ENCODE peak calls at places on chromosomes 7 and 10, in nine cellular contexts. N is GM18507; Z is NCI-H446; B is neural crest cell; X is HuH-7; E is activated CD4-positive, CD25-positive, alpha-beta regulatory T cell treated with anti-CD3 and anti-CD28 coated beads, Interleukin-2, amount 50 U/mL, for 16 hours; G is Panc1; S is foreskin fibroblast; D is Calu3. F is an unnamed sample.

GRCh38 chr10:22557321-22557720 is 157.1 kb downstream of the PIP4K2A start:
- DNase-seq in N (no peak), Z (no peak), B (no peak), X (no peak), E (no peak), G (no peak), S (no peak), D (no peak), F (no peak)

GRCh38 chr10:5094265-5095205 is at the start of gene AKR1C3:
- DNase-seq in N (no peak), Z (no peak), B (no peak), X (no peak), E (no peak), G (no peak), S (peak), D (peak), F (no peak)

GRCh38 chr10:125961743-125962142 is 65.4 kb downstream of the FANK1 start:
- DNase-seq in N (no peak), Z (no peak), B (no peak), X (no peak), E (no peak), G (no peak), S (no peak), D (no peak), F (no peak)

GRCh38 chr10:59839576-59839975 is 66.8 kb downstream of the CCDC6 start:
- DNase-seq in N (no peak), Z (no peak), B (no peak), X (no peak), E (no peak), G (no peak), S (no peak), D (no peak), F (peak)

GRCh38 chr10:44471410-44471809 is 86.5 kb upstream of the CXCL12 start:
- DNase-seq in N (no peak), Z (no peak), B (no peak), X (no peak), E (no peak), G (no peak), S (no peak), D (no peak), F (peak)

GRCh38 chr10:62045765-62046521 is 144.4 kb downstream of the ARID5B start:
- DNase-seq in N (no peak), Z (no peak), B (no peak), X (no peak), E (no peak), G (no peak), S (peak), D (no peak), F (peak)

GRCh38 chr7:29447828-29448227 is 115.8 kb upstream of the PRR15 start:
- DNase-seq in N (no peak), Z (no peak), B (no peak), X (no peak), E (no peak), G (no peak), S (no peak), D (no peak), F (no peak)

GRCh38 chr10:58625070-58625469 is 112.4 kb downstream of the BICC1 start:
- DNase-seq in N (no peak), Z (no peak), B (no peak), X (no peak), E (no peak), G (no peak), S (peak), D (no peak), F (no peak)

GRCh38 chr10:132714096-132714721 is 71.7 kb downstream of the NKX6-2 start:
- DNase-seq in N (no peak), Z (no peak), B (peak), X (no peak), E (no peak), G (no peak), S (no peak), D (no peak), F (no peak)

GRCh38 chr10:35306852-35307251 is 29.5 kb upstream of the CCNY start:
- DNase-seq in N (no peak), Z (no peak), B (no peak), X (no peak), E (no peak), G (no peak), S (peak), D (peak), F (peak)

GRCh38 chr7:126689037-126689436 is 563.7 kb downstream of the GRM8 start:
- DNase-seq in N (no peak), Z (no peak), B (no peak), X (no peak), E (no peak), G (no peak), S (no peak), D (no peak), F (no peak)

GRCh38 chr7:116357776-116358670 is 141.5 kb upstream of the CAV2 start:
- DNase-seq in N (no peak), Z (no peak), B (no peak), X (no peak), E (no peak), G (no peak), S (peak), D (no peak), F (peak)

GRCh38 chr10:115953203-115953602 is 319.8 kb downstream of the GFRA1 start:
- DNase-seq in N (no peak), Z (no peak), B (no peak), X (no peak), E (no peak), G (no peak), S (no peak), D (no peak), F (no peak)

GRCh38 chr10:111522551-111522950 is 445.7 kb downstream of the ADRA2A start:
- DNase-seq in N (no peak), Z (peak), B (no peak), X (no peak), E (no peak), G (no peak), S (no peak), D (no peak), F (no peak)

GRCh38 chr10:125123363-125124113 is 36.8 kb downstream of the CTBP2 start:
- DNase-seq in N (no peak), Z (no peak), B (no peak), X (no peak), E (no peak), G (peak), S (peak), D (peak), F (peak)

GRCh38 chr10:124725791-124726190 is 18.4 kb downstream of the FAM53B start:
- DNase-seq in N (no peak), Z (no peak), B (no peak), X (no peak), E (no peak), G (no peak), S (no peak), D (no peak), F (no peak)

GRCh38 chr10:49610735-49611165 is 640 bp downstream of the SLC18A3 start:
- DNase-seq in N (no peak), Z (no peak), B (no peak), X (no peak), E (no peak), G (no peak), S (no peak), D (no peak), F (no peak)

GRCh38 chr7:140212100-140212881 is 35.5 kb upstream of the KDM7A start:
- DNase-seq in N (peak), Z (no peak), B (no peak), X (no peak), E (no peak), G (no peak), S (peak), D (no peak), F (peak)

GRCh38 chr10:13382759-13383753 is 35.0 kb upstream of the SEPHS1 start:
- DNase-seq in N (no peak), Z (no peak), B (no peak), X (no peak), E (no peak), G (no peak), S (peak), D (peak), F (no peak)

GRCh38 chr10:132223611-132224342 is 37.0 kb downstream of the DPYSL4 start:
- DNase-seq in N (no peak), Z (no peak), B (no peak), X (no peak), E (no peak), G (no peak), S (no peak), D (no peak), F (no peak)

GRCh38 chr10:104966563-104967280 is 325.6 kb downstream of the SORCS3 start:
- DNase-seq in N (no peak), Z (no peak), B (no peak), X (no peak), E (no peak), G (no peak), S (no peak), D (no peak), F (no peak)

GRCh38 chr10:10598297-10598696 is 419.4 kb upstream of the CELF2 start:
- DNase-seq in N (no peak), Z (no peak), B (no peak), X (no peak), E (no peak), G (no peak), S (no peak), D (no peak), F (no peak)

GRCh38 chr10:63901228-63901627 is 380.0 kb downstream of the REEP3 start:
- DNase-seq in N (no peak), Z (no peak), B (no peak), X (no peak), E (no peak), G (no peak), S (no peak), D (peak), F (no peak)

GRCh38 chr10:6319119-6319518 is 116.4 kb downstream of the PFKFB3 start:
- DNase-seq in N (no peak), Z (no peak), B (no peak), X (no peak), E (no peak), G (no peak), S (no peak), D (no peak), F (no peak)

GRCh38 chr10:101961591-101962498 is 94.1 kb downstream of the ARMH3 start:
- DNase-seq in N (no peak), Z (no peak), B (no peak), X (no peak), E (no peak), G (no peak), S (peak), D (no peak), F (peak)

GRCh38 chr7:77570330-77571011 is 33.4 kb downstream of the PTPN12 start:
- DNase-seq in N (no peak), Z (no peak), B (no peak), X (no peak), E (no peak), G (no peak), S (peak), D (no peak), F (no peak)

GRCh38 chr7:44962483-44963251 is 16.1 kb downstream of the MYO1G start:
- DNase-seq in N (no peak), Z (no peak), B (no peak), X (no peak), E (no peak), G (no peak), S (peak), D (peak), F (no peak)

GRCh38 chr7:25965405-25966123 is 186.4 kb upstream of the NFE2L3 start:
- DNase-seq in N (no peak), Z (peak), B (no peak), X (no peak), E (no peak), G (no peak), S (no peak), D (no peak), F (peak)

GRCh38 chr7:92761391-92762098 is 74.8 kb downstream of the CDK6 start:
- DNase-seq in N (no peak), Z (no peak), B (no peak), X (no peak), E (no peak), G (no peak), S (no peak), D (no peak), F (no peak)

GRCh38 chr7:51140203-51140938 is 176.2 kb downstream of the COBL start:
- DNase-seq in N (no peak), Z (no peak), B (no peak), X (no peak), E (no peak), G (no peak), S (no peak), D (no peak), F (no peak)

GRCh38 chr10:97549587-97550322 is 22.8 kb upstream of the ANKRD2 start:
- DNase-seq in N (no peak), Z (no peak), B (no peak), X (no peak), E (no peak), G (no peak), S (peak), D (no peak), F (no peak)

GRCh38 chr7:48052748-48053147 is 17.4 kb downstream of the C7orf57 start:
- DNase-seq in N (peak), Z (no peak), B (no peak), X (no peak), E (no peak), G (no peak), S (peak), D (no peak), F (no peak)

GRCh38 chr7:82506702-82507101 is 63.1 kb upstream of the CACNA2D1 start:
- DNase-seq in N (no peak), Z (no peak), B (no peak), X (no peak), E (no peak), G (no peak), S (no peak), D (peak), F (peak)

GRCh38 chr10:11017575-11018425 is at the start of gene CELF2:
- DNase-seq in N (peak), Z (no peak), B (peak), X (no peak), E (peak), G (no peak), S (peak), D (no peak), F (peak)

GRCh38 chr7:94649313-94649924 is 6.5 kb downstream of the SGCE start:
- DNase-seq in N (no peak), Z (no peak), B (no peak), X (no peak), E (no peak), G (no peak), S (no peak), D (no peak), F (no peak)

GRCh38 chr10:6297951-6298381 is 95.2 kb downstream of the PFKFB3 start:
- DNase-seq in N (no peak), Z (no peak), B (no peak), X (no peak), E (no peak), G (no peak), S (no peak), D (no peak), F (peak)

GRCh38 chr7:138295049-138295637 is 164.9 kb upstream of the TRIM24 start:
- DNase-seq in N (no peak), Z (no peak), B (no peak), X (no peak), E (no peak), G (no peak), S (no peak), D (no peak), F (no peak)

GRCh38 chr7:23863209-23863798 is 153.3 kb downstream of the STK31 start:
- DNase-seq in N (no peak), Z (no peak), B (no peak), X (peak), E (no peak), G (peak), S (peak), D (peak), F (peak)

GRCh38 chr7:14825909-14826308 is 76.6 kb downstream of the DGKB start:
- DNase-seq in N (no peak), Z (no peak), B (no peak), X (no peak), E (no peak), G (no peak), S (no peak), D (no peak), F (no peak)

GRCh38 chr10:80468806-80469421 is 14.8 kb downstream of the TSPAN14 start:
- DNase-seq in N (no peak), Z (no peak), B (no peak), X (no peak), E (no peak), G (no peak), S (no peak), D (no peak), F (no peak)